ENCODE peak calls at places on chromosomes 12 and 14, in six cellular contexts. One of them, this sample, is unnamed.

GRCh38 chr12:93572712-93573551 is 457 bp downstream of the SOCS2 start:
- DNase-seq in neuronal stem cell: peak; percentile 9
- DNase-seq in H1: peak; percentile 75
- DNase-seq in H9: peak; percentile 64
- DNase-seq in IMR-90: peak; percentile 23
- DNase-seq in mesendoderm: peak; percentile 79
- DNase-seq in this sample: peak; percentile 51

GRCh38 chr14:23119362-23120327 is 590 bp upstream of the CEBPE start:
- DNase-seq in H1: no peak
- DNase-seq in H9: no peak
- DNase-seq in IMR-90: no peak
- DNase-seq in mesendoderm: peak; percentile 37
- DNase-seq in neuronal stem cell: no peak
- DNase-seq in this sample: no peak

GRCh38 chr14:71466251-71466650 is 466.0 kb upstream of the RGS6 start:
- DNase-seq in IMR-90: no peak
- DNase-seq in H1: no peak
- DNase-seq in mesendoderm: no peak
- DNase-seq in H9: no peak
- DNase-seq in neuronal stem cell: no peak
- DNase-seq in this sample: no peak

GRCh38 chr12:57135939-57136338 is 7.7 kb downstream of the LRP1 start:
- DNase-seq in IMR-90: peak; percentile 52
- DNase-seq in mesendoderm: no peak
- DNase-seq in neuronal stem cell: no peak
- DNase-seq in H9: peak; percentile 49
- DNase-seq in H1: no peak
- DNase-seq in this sample: peak; percentile 39

GRCh38 chr12:89225401-89225800 is 126.9 kb downstream of the DUSP6 start:
- DNase-seq in mesendoderm: peak; percentile 85
- DNase-seq in neuronal stem cell: no peak
- DNase-seq in IMR-90: peak; percentile 78
- DNase-seq in H1: no peak
- DNase-seq in H9: peak; percentile 41
- DNase-seq in this sample: peak; percentile 70

GRCh38 chr12:97283297-97283696 is 179.3 kb upstream of the RMST start:
- DNase-seq in mesendoderm: no peak
- DNase-seq in H9: peak; percentile 52
- DNase-seq in IMR-90: no peak
- DNase-seq in H1: peak; percentile 71
- DNase-seq in neuronal stem cell: no peak
- DNase-seq in this sample: no peak

GRCh38 chr12:106918746-106919145 is 37.0 kb upstream of the TMEM263 start:
- DNase-seq in H9: peak; percentile 67
- DNase-seq in IMR-90: peak; percentile 8
- DNase-seq in mesendoderm: peak; percentile 86
- DNase-seq in neuronal stem cell: peak; percentile 64
- DNase-seq in H1: no peak
- DNase-seq in this sample: peak; percentile 28

GRCh38 chr14:50560929-50561280 is 960 bp downstream of the ATL1 start:
- DNase-seq in H1: peak; percentile 67
- DNase-seq in H9: peak; percentile 36
- DNase-seq in IMR-90: peak; percentile 71
- DNase-seq in mesendoderm: peak; percentile 27
- DNase-seq in neuronal stem cell: peak; percentile 63
- DNase-seq in this sample: peak; percentile 71

GRCh38 chr14:58912799-58913432 is 275.2 kb downstream of the DACT1 start:
- DNase-seq in H1: no peak
- DNase-seq in H9: no peak
- DNase-seq in mesendoderm: no peak
- DNase-seq in IMR-90: peak; percentile 64
- DNase-seq in neuronal stem cell: no peak
- DNase-seq in this sample: no peak

GRCh38 chr14:105255021-105255507 is 6.7 kb downstream of the BTBD6 start:
- DNase-seq in neuronal stem cell: no peak
- DNase-seq in H9: peak; percentile 17
- DNase-seq in mesendoderm: no peak
- DNase-seq in IMR-90: peak; percentile 28
- DNase-seq in H1: no peak
- DNase-seq in this sample: peak; percentile 81

GRCh38 chr12:84585996-84586395 is 326.6 kb downstream of the SLC6A15 start:
- DNase-seq in H1: no peak
- DNase-seq in neuronal stem cell: no peak
- DNase-seq in H9: no peak
- DNase-seq in IMR-90: peak; percentile 4
- DNase-seq in mesendoderm: no peak
- DNase-seq in this sample: no peak

GRCh38 chr12:64273527-64274403 is 51.7 kb upstream of the KICS2 start:
- DNase-seq in neuronal stem cell: no peak
- DNase-seq in H1: peak; percentile 71
- DNase-seq in H9: peak; percentile 82
- DNase-seq in mesendoderm: peak; percentile 83
- DNase-seq in IMR-90: no peak
- DNase-seq in this sample: peak; percentile 10

GRCh38 chr12:86647800-86648199 is 391.6 kb upstream of the MGAT4C start:
- DNase-seq in IMR-90: no peak
- DNase-seq in H9: no peak
- DNase-seq in neuronal stem cell: no peak
- DNase-seq in H1: no peak
- DNase-seq in mesendoderm: no peak
- DNase-seq in this sample: no peak

GRCh38 chr14:34232790-34233189 is 229.2 kb downstream of the SPTSSA start:
- DNase-seq in neuronal stem cell: no peak
- DNase-seq in H1: no peak
- DNase-seq in mesendoderm: no peak
- DNase-seq in H9: no peak
- DNase-seq in IMR-90: no peak
- DNase-seq in this sample: no peak

GRCh38 chr12:91974541-91974940 is 171.1 kb downstream of the BTG1 start:
- DNase-seq in H1: no peak
- DNase-seq in mesendoderm: no peak
- DNase-seq in neuronal stem cell: no peak
- DNase-seq in IMR-90: peak; percentile 86
- DNase-seq in H9: no peak
- DNase-seq in this sample: no peak

GRCh38 chr12:119363490-119363889 is 29.0 kb downstream of the CCDC60 start:
- DNase-seq in IMR-90: no peak
- DNase-seq in mesendoderm: no peak
- DNase-seq in H9: no peak
- DNase-seq in H1: no peak
- DNase-seq in neuronal stem cell: no peak
- DNase-seq in this sample: no peak

DNA sequence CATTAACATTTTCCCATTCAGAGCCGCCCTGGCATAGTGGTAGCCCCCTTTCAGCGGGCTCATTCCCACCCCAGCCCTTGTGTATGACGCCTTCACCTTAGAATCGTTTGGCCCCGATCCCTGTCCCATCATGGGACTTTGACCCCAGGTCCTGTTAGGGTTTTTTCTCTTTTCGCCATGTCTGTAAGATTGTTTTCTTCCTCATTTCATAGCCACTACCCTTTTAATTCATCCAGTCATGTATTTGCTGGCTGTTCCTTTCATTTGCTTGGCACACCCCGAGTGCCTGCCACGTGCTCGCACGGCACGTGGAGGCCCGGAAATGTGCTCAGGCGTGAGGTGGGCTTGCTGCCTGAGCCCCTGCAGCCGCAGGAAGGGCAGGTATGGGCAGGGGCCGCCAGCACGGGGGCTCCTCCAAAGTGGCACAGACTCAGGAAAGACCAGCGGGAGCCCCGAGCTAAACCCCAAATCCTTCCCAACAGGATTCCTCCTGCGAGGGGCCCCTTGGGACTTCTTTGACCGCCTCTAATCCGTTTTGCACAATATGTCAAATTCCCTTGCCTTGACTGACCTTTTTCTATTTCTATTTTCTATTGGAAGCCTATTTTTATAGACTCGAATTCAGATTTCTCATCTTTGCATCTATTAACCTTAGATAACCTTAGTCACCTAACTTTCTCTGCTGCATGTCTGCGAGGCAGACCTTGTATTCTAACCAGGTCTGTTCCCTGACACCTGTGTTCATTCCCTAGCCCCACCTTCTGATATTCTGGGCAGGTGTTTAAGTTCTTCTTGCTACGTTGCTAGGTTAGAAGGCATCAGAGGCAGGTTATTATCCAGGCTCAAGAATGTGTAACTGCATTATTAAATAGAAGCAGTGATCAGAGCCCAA is 114.8 kb downstream of the EML1 start:
- DNase-seq in mesendoderm: no peak
- DNase-seq in neuronal stem cell: no peak
- DNase-seq in IMR-90: no peak
- DNase-seq in H9: no peak
- DNase-seq in H1: peak; percentile 35
- DNase-seq in this sample: no peak
- H3K4ac ChIP-seq in mesendoderm: no peak overlapping the region
- H3K4ac ChIP-seq in neuronal stem cell: no peak overlapping the region
- H3K4ac ChIP-seq in IMR-90: no peak overlapping the region
- H3K4ac ChIP-seq in H9: no peak overlapping the region
- H3K4ac ChIP-seq in H1: no peak overlapping the region
- H3K4ac ChIP-seq in this sample: no peak overlapping the region

GRCh38 chr12:94594443-94594825 is 55.9 kb downstream of the TMCC3 start:
- DNase-seq in H9: no peak
- DNase-seq in IMR-90: no peak
- DNase-seq in H1: no peak
- DNase-seq in neuronal stem cell: no peak
- DNase-seq in mesendoderm: no peak
- DNase-seq in this sample: no peak
- H3K4me1 ChIP-seq in H9: no peaks in the 10 kb centered on the region
- H3K4me1 ChIP-seq in IMR-90: no peaks in the 10 kb centered on the region
- H3K4me1 ChIP-seq in H1: peaks cover 2% of the 10 kb centered on the region
- H3K4me1 ChIP-seq in neuronal stem cell: peaks cover 6% of the 10 kb centered on the region
- H3K4me1 ChIP-seq in mesendoderm: no peaks in the 10 kb centered on the region
- H3K4me1 ChIP-seq in this sample: peaks cover 3% of the 10 kb centered on the region

DNA sequence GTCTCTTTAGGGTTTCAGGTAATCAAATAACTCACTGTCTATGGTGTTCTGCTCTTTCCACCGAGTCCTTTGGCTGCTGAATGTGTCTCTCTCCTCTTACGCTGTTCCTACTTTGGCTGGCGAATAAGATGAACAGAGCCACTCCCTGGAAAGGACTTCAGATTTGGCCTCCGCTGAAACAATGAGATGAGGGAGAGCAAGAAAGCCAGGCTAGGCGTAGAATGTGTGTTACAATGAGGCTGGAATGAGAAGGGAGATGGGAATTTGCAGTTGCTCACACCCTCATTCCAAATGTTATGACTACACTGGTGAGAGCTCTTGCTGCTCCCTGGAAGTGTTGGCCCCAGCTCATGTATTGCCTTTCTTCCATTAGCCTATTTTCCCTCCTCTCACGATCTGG is at the start of gene MFAP5:
- DNase-seq in H1: no peak
- DNase-seq in neuronal stem cell: no peak
- DNase-seq in mesendoderm: peak; percentile 90
- DNase-seq in H9: no peak
- DNase-seq in IMR-90: peak; percentile 25
- DNase-seq in this sample: no peak
- H3K23ac ChIP-seq in H1: no peak within 1 kb of the TSS
- H3K23ac ChIP-seq in neuronal stem cell: no peak within 1 kb of the TSS
- H3K23ac ChIP-seq in mesendoderm: no peak within 1 kb of the TSS
- H3K23ac ChIP-seq in H9: no peak within 1 kb of the TSS
- H3K23ac ChIP-seq in IMR-90: no peak within 1 kb of the TSS
- H3K23ac ChIP-seq in this sample: no peak within 1 kb of the TSS

DNA sequence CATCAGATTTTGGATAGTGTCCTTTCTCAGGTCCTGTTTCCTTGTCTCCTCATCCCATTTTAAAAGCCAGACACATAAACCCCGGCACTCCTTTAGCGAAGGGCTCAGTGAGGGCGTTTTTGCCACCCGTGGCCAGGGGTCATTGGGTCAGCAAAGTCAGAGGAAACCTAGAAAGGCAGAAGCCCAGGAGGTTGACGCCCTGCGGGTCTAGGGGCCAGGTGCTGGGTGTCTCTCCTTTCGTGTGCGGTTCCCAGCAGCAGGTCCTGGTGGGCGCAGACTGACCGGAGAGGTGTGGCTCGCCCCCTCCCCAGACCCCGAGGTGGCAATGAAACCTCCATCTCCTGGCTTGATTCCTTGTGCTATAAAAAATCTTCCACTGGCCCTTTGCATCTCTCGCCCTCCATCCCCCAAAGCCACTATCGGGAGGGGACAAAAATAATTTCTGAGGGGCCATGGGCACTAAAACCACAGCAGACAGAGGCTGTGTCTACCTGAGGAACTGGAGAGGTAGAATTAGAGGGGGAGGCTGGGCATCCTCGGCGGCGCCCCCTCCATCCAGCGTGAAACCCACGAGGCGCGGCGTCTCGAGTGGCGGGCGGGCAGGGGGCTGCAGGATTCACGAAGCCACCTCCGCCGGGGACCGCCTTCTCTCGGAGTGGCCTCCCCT is 856 bp upstream of the FRMD6 start:
- DNase-seq in H9: peak; percentile 40
- DNase-seq in mesendoderm: peak; percentile 45
- DNase-seq in neuronal stem cell: peak; percentile 37
- DNase-seq in IMR-90: no peak
- DNase-seq in H1: peak; percentile 53
- DNase-seq in this sample: no peak
- H3K4ac ChIP-seq in H9: no peak overlapping the region
- H3K4ac ChIP-seq in mesendoderm: no peak overlapping the region
- H3K4ac ChIP-seq in neuronal stem cell: no peak overlapping the region
- H3K4ac ChIP-seq in IMR-90: peak overlapping the region; percentile 99
- H3K4ac ChIP-seq in H1: no peak overlapping the region
- H3K4ac ChIP-seq in this sample: peak overlapping the region; percentile 68

DNA sequence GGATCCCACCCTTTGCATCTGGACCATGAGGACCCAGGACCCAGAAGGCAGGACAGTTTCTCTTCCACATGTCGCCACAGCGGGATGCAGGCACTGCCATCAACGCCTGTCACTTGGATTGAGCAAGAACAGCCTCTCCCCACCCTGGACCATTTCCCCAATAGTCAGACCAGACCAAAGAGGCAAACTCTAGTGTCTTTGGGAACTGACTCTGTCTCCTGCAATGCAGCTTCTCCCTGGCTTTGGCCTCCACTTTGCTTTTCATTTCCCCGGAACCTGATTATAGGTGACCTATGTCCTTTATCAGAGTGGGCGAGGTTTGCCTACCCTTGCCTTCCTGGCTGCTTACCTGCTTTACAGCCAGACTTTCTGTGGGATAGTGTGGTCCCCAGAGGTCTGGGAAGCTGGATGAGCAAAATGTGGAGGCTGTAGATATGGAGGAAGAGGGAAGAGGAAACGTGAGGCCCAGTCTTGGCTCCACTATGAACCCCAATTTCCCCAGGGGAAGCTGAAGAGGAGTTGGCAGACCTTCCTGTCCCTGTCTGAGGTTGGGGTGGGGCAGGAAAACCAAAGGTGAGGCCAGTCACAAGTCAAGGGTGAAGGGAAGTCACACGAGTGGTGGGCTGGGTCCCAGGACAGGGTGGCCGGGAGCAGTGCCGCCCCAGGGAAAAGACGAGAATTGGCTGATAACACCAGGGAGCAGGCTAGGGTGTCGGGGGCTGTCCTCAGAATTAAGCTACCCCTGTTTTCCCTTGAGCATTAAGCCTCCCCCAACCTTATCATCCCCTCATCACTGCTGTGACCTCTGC is 3.3 kb downstream of the VDR start:
- DNase-seq in mesendoderm: no peak
- DNase-seq in IMR-90: no peak
- DNase-seq in H1: no peak
- DNase-seq in H9: no peak
- DNase-seq in neuronal stem cell: no peak
- DNase-seq in this sample: no peak
- H3K4me1 ChIP-seq in mesendoderm: no peaks in the 10 kb centered on the region
- H3K4me1 ChIP-seq in IMR-90: peaks cover 16% of the 10 kb centered on the region
- H3K4me1 ChIP-seq in H1: peaks cover 4% of the 10 kb centered on the region
- H3K4me1 ChIP-seq in H9: no peaks in the 10 kb centered on the region
- H3K4me1 ChIP-seq in neuronal stem cell: peaks cover 12% of the 10 kb centered on the region
- H3K4me1 ChIP-seq in this sample: peaks cover 26% of the 10 kb centered on the region

GRCh38 chr14:64782196-64782595 is 78.0 kb downstream of the PLEKHG3 start:
- DNase-seq in mesendoderm: no peak
- DNase-seq in IMR-90: no peak
- DNase-seq in H9: no peak
- DNase-seq in H1: no peak
- DNase-seq in neuronal stem cell: no peak
- DNase-seq in this sample: no peak
- H3K23ac ChIP-seq in mesendoderm: no peak overlapping the region
- H3K23ac ChIP-seq in IMR-90: no peak overlapping the region
- H3K23ac ChIP-seq in H9: no peak overlapping the region
- H3K23ac ChIP-seq in H1: no peak overlapping the region
- H3K23ac ChIP-seq in neuronal stem cell: no peak overlapping the region
- H3K23ac ChIP-seq in this sample: no peak overlapping the region

This sample was measured in mesenchymal stem cell.